ENCODE peak calls at places on chromosome 19, in nine cellular contexts. Y is CD4-positive, alpha-beta T cell; K is SK-N-SH; N is thoracic aorta; O is breast epithelium; S is mucosa of descending colon; I is H9; A is aorta; P is IMR-90. Z is an unnamed sample. For H3K9me3, the result is how much of the 10 kb centered on the place peaks cover.

GRCh38 chr19:18995804-18996241 is 37.5 kb downstream of the SUGP2 start:
- DNase-seq in P (peak), N (no peak), S (peak), Y (no peak), I (peak), K (peak), A (peak), O (no peak), Z (no peak)

GRCh38 chr19:42178791-42179500 is 38.5 kb downstream of the DEDD2 start:
- DNase-seq in A (no peak), I (peak), O (no peak), P (no peak), K (peak), Y (no peak), N (no peak), S (no peak), Z (no peak)

GRCh38 chr19:49119411-49120324 is at the start of gene PPFIA3:
- DNase-seq in K (peak), A (peak), S (peak), N (no peak), P (peak), Y (no peak), O (peak), I (peak), Z (no peak)

GRCh38 chr19:49950956-49951526 is 9.9 kb downstream of the SIGLEC11 start:
- DNase-seq in N (no peak), P (no peak), Y (no peak), A (peak), I (no peak), O (peak), K (no peak), S (peak), Z (no peak)

GRCh38 chr19:51325161-51325979 is 13.9 kb downstream of the IGLON5 start:
- DNase-seq in A (no peak), K (no peak), N (no peak), Y (no peak), I (no peak), O (no peak), S (no peak), P (no peak), Z (no peak)

GRCh38 chr19:16425019-16425418 is 46.8 kb downstream of the EPS15L1 start:
- DNase-seq in K (no peak), S (no peak), A (no peak), Y (no peak), O (no peak), N (no peak), P (no peak), I (no peak), Z (no peak)

GRCh38 chr19:5953680-5954213 is 24.2 kb downstream of the RANBP3 start:
- DNase-seq in P (no peak), K (no peak), Y (no peak), A (no peak), I (no peak), N (no peak), S (peak), O (no peak), Z (no peak)

GRCh38 chr19:19524053-19524452 is 4.7 kb upstream of the YJEFN3 start:
- DNase-seq in K (no peak), N (no peak), O (no peak), Y (no peak), A (no peak), S (no peak), P (no peak), I (no peak), Z (no peak)

GRCh38 chr19:16371540-16371986 is 46.9 kb downstream of the KLF2 start:
- DNase-seq in N (no peak), A (peak), K (no peak), P (no peak), I (no peak), S (peak), Y (peak), O (no peak), Z (peak)

GRCh38 chr19:2282862-2283237 is 875 bp upstream of the PEAK3 start:
- DNase-seq in I (no peak), O (no peak), P (no peak), S (no peak), N (no peak), A (no peak), Y (no peak), K (no peak), Z (no peak)

GRCh38 chr19:13597625-13598024 is 91.3 kb upstream of the CACNA1A start:
- DNase-seq in K (peak), I (peak), O (no peak), Y (peak), S (no peak), N (no peak), A (peak), P (peak), Z (peak)

GRCh38 chr19:30215248-30215647 is 156.9 kb upstream of the ZNF536 start:
- DNase-seq in I (no peak), K (no peak), S (no peak), N (no peak), A (no peak), O (no peak), P (no peak), Y (no peak), Z (no peak)

GRCh38 chr19:51125421-51126075 is 842 bp downstream of the SIGLEC9 start:
- DNase-seq in N (no peak), O (peak), Y (no peak), A (no peak), I (no peak), S (peak), K (no peak), P (no peak), Z (no peak)

GRCh38 chr19:2231621-2232221 is 4.4 kb downstream of the PLEKHJ1 start:
- DNase-seq in Y (no peak), P (no peak), A (no peak), I (peak), K (peak), S (no peak), O (no peak), N (no peak), Z (no peak)

GRCh38 chr19:39154626-39155100 is 29.1 kb downstream of the PAK4 start:
- DNase-seq in N (no peak), Y (no peak), I (peak), S (peak), A (no peak), P (no peak), K (peak), O (peak), Z (no peak)

GRCh38 chr19:48443731-48444128 is 2.1 kb upstream of the GRWD1 start:
- DNase-seq in N (no peak), K (no peak), Y (no peak), S (no peak), O (no peak), A (no peak), P (no peak), I (no peak), Z (no peak)

GRCh38 chr19:22602631-22603272 is 31.4 kb upstream of the ZNF492 start:
- DNase-seq in K (no peak), A (no peak), P (no peak), Y (no peak), I (no peak), S (no peak), O (no peak), N (no peak), Z (no peak)

GRCh38 chr19:32240316-32240715 is 105.1 kb upstream of the ZNF507 start:
- DNase-seq in N (no peak), P (no peak), A (no peak), I (no peak), O (no peak), K (no peak), S (no peak), Y (no peak), Z (no peak)

GRCh38 chr19:4976412-4977298 is 7.7 kb downstream of the KDM4B start:
- DNase-seq in K (peak), S (no peak), P (peak), Y (no peak), I (peak), O (peak), N (peak), A (peak), Z (no peak)

GRCh38 chr19:10555613-10555979 is 10.2 kb downstream of the KRI1 start:
- DNase-seq in Y (no peak), P (no peak), N (no peak), S (no peak), A (no peak), I (no peak), O (no peak), K (no peak), Z (no peak)

GRCh38 chr19:44055870-44056269 is 4.0 kb downstream of the ZNF223 start:
- DNase-seq in N (no peak), I (peak), K (no peak), Y (no peak), S (no peak), A (no peak), P (no peak), O (no peak), Z (no peak)

GRCh38 chr19:44050740-44051653 is 839 bp upstream of the ZNF223 start:
- DNase-seq in P (no peak), I (peak), O (peak), K (no peak), N (no peak), S (peak), Y (peak), A (no peak), Z (no peak)

DNA sequence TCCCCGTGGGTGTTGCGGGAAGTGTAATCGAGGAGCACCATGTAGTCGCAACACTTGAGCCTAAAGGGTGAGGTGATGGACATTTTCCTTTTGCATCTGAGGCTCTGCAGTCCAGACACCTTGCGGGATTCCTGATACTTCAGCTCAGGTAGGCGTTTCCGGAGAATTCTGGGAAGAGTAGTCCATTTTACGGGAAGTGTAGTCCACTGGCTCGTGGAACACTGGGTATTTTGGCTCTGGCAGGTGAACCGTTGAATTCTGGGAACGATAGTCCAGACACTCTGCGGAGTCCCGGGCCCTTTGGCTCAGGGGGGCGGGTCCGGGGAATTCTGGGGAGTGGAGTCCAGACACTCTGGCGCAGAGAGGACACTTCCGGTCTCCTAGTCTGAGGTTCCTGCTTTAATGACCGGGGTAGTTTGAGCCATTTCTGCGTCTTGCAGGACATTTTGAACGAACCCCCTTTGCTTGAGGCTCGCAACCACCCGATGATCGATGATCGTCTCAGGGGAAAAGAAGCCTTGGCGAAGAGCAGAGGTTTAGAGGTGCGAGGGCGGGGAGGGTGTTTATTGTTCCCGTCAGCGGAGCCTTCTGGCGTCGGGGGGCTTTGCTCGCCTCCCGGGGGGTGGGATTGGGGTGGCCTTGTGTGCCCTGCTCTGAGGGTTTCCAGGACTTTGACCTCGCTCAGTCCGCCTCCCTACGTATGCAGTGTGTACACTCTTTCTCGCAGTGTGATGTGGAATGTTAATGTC is at the start of gene ZNF223:
- DNase-seq in K (peak), S (peak), P (peak), N (peak), O (peak), A (peak), Y (peak), I (peak), Z (peak)
- H3K9me3 ChIP-seq in K (under half), S (under half), P (under half), N (under half), O (under half), A (under half), Y (under half), I (under half), Z (under half)

DNA sequence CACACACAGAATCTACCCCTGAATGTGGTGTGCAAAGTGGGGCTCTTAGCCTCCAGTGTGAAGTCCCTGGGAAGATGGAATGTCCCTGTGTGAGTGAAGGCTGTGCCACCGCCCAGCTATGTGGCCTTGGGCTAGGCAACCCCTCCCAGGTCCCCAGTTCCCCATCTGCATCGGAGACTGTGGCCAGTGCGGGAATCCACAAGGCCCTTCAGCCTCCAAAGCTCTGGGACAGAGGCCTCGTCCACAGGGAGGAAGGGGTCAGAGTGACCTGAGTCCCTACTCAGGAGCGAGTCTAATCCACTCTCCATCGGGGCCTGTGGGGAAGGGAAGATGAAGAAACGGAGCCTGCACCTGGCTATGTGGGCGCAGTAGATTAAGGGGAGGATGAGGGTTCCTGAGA is 19.3 kb upstream of the KIR3DL3 start:
- DNase-seq in O (no peak), N (no peak), I (no peak), Y (no peak), A (no peak), K (no peak), S (no peak), P (no peak), Z (no peak)
- H3K9me3 ChIP-seq in O (under half), N (under half), I (half or more), Y (under half), A (under half), K (under half), S (under half), P (under half), Z (under half)

GRCh38 chr19:9342610-9343304 is 18.8 kb downstream of the ZNF559 start:
- DNase-seq in K (no peak), O (no peak), A (no peak), N (no peak), P (no peak), I (no peak), Y (no peak), S (no peak), Z (no peak)

GRCh38 chr19:9348253-9348652 is 14.6 kb upstream of the ZNF177 start:
- DNase-seq in K (no peak), S (no peak), A (no peak), N (no peak), O (no peak), I (no peak), Y (no peak), P (no peak), Z (no peak)

GRCh38 chr19:9348671-9349070 is 14.1 kb upstream of the ZNF177 start:
- DNase-seq in I (no peak), O (no peak), K (no peak), P (no peak), A (no peak), Y (no peak), S (no peak), N (no peak), Z (no peak)

GRCh38 chr19:9345005-9345404 is 17.8 kb upstream of the ZNF177 start:
- DNase-seq in I (no peak), P (no peak), S (no peak), O (no peak), A (no peak), K (no peak), Y (no peak), N (no peak), Z (no peak)
- H3K9me3 ChIP-seq in I (half or more), P (half or more), S (half or more), O (half or more), A (under half), K (half or more), Y (half or more), N (half or more), Z (under half)

GRCh38 chr19:58228584-58229254 is at the start of gene ZNF544:
- DNase-seq in K (peak), P (peak), N (peak), S (peak), I (peak), A (peak), O (peak), Y (no peak), Z (peak)
- H3K9me3 ChIP-seq in K (under half), P (under half), N (under half), S (half or more), I (under half), A (under half), O (half or more), Y (under half), Z (under half)

GRCh38 chr19:36236946-36237310 is 22.0 kb downstream of the ZNF146 start:
- DNase-seq in P (no peak), N (no peak), I (no peak), K (no peak), A (no peak), S (no peak), Y (no peak), O (no peak), Z (no peak)

DNA sequence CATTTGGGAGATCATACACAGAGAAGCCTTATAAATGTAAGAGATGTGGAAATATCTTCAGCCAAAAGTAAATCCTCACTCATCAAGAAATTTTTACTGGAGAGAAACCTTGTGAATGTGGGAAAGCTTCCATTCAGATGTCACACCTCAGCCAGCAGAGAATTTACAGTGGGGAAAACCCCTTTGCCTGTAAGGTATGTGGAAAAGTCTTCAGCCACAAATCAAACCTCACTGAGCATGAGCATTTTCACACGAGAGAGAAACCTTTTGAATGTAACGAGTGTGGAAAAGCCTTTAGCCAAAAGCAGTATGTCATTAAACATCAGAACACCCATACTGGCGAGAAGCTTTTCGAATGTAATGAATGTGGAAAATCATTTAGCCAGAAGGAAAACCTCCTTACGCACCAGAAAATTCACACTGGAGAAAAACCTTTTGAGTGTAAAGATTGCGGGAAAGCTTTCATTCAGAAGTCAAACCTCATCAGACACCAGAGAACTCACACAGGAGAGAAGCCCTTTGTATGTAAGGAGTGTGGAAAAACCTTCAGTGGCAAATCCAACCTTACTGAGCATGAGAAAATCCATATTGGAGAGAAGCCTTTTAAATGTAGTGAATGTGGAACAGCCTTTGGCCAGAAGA is 21.5 kb downstream of the ZNF146 start:
- DNase-seq in A (no peak), N (no peak), K (no peak), I (no peak), S (no peak), O (no peak), P (no peak), Y (no peak), Z (no peak)
- H3K9me3 ChIP-seq in A (under half), N (half or more), K (under half), I (under half), S (half or more), O (under half), P (under half), Y (half or more), Z (half or more)

DNA sequence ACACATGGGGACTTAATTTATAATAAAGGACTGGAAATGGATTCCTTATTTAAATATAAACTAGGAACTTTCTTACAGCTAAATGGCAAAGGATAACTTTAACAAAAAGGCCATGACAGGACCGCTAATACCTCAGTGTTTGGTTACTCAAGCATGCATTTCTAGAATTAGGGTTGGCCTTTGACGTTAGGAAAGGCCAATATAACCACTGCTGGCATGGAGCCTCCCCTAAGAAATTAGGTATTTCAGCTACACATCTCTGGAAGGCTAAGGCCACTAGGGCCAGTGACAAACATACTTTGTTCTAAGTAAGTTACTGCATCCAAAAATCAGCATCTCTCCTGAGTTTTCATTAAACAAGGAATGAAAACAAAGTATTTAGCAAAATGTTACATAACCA is 9.2 kb downstream of the PEG3 start:
- DNase-seq in N (no peak), P (no peak), I (no peak), K (no peak), S (no peak), Y (no peak), O (no peak), A (no peak), Z (no peak)
- H3K9me3 ChIP-seq in N (under half), P (under half), I (half or more), K (under half), S (half or more), Y (under half), O (under half), A (under half), Z (under half)

GRCh38 chr19:37127999-37128820 is 44.3 kb downstream of the ZNF585A start:
- DNase-seq in A (no peak), S (no peak), O (no peak), Y (no peak), K (no peak), I (no peak), P (no peak), N (no peak), Z (no peak)
- H3K9me3 ChIP-seq in A (under half), S (half or more), O (half or more), Y (half or more), K (half or more), I (half or more), P (half or more), N (half or more), Z (half or more)

GRCh38 chr19:12015753-12016116 is 19.7 kb downstream of the ZNF433 start:
- DNase-seq in S (no peak), A (no peak), K (no peak), P (no peak), I (no peak), Y (no peak), O (no peak), N (no peak), Z (no peak)

DNA sequence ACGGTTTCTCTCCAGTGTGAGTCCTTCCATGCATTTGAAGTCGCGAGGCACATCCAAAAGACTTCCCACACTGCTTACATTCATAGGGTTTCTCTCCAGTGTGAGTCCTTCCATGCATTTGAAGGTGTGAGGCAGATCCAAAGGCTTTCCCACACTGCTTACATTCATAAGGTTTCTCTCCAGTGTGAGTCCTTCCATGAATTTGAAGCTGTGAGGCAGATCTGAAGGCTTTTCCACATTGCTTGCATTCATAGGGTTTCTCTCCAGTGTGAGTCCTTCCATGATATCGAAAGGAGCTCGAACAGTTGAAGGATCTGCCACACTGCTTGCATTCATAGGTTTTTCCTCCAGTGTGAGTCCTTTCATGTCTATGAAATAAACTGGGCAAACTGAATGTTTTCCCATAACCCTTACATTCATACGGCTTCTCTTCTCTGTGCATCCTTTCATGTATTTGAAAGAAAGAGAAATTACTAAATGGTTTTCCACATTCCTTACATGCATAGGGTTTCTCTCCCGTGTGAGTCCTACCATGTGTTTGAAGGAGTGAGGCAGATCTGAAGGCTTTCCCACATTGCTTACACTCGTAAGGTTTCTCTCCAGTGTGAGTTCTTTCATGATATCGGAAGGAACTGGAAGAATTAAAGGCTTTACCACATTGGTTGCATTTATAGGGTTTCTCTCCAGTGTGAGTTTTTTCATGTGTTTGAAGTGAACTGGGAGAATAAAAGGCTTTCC is 20.3 kb downstream of the ZNF433 start:
- DNase-seq in P (no peak), I (no peak), Y (no peak), N (no peak), S (no peak), K (no peak), A (no peak), O (no peak), Z (no peak)
- H3K9me3 ChIP-seq in P (half or more), I (half or more), Y (half or more), N (half or more), S (half or more), K (half or more), A (under half), O (half or more), Z (under half)

Z was measured in T-helper 17 cell.